ENCODE peak calls at places on chromosomes 3 and 15, in four cellular contexts. V is hepatocyte, N is GM23248, L is Panc1. C is an unnamed sample. For H3K9me3, the result is how much of the 10 kb centered on the place peaks cover.

GRCh38 chr3:24454862-24455261 is 39.8 kb downstream of the THRB start:
- DNase-seq in L (no peak), V (peak), N (peak), C (no peak)

GRCh38 chr15:77557178-77557960 is 75.3 kb downstream of the LINGO1 start:
- DNase-seq in N (no peak), L (no peak), V (no peak), C (no peak)

GRCh38 chr3:123094492-123094891 is 27.7 kb downstream of the PDIA5 start:
- DNase-seq in L (no peak), N (no peak), V (no peak), C (peak)

GRCh38 chr15:67042490-67043181 is 22.8 kb upstream of the SMAD3 start:
- DNase-seq in V (peak), N (no peak), L (no peak), C (no peak)

GRCh38 chr3:50264964-50265485 is 3.9 kb upstream of the SEMA3B start:
- DNase-seq in V (no peak), N (no peak), L (no peak), C (no peak)

GRCh38 chr3:48504051-48504946 is at the start of gene SHISA5:
- DNase-seq in L (no peak), V (peak), N (peak), C (peak)

GRCh38 chr3:125212096-125212508 is 446 bp downstream of the SLC12A8 start:
- DNase-seq in N (no peak), L (no peak), V (peak), C (peak)

GRCh38 chr3:120089089-120089488 is 5.2 kb downstream of the GSK3B start:
- DNase-seq in L (no peak), V (no peak), N (no peak), C (no peak)

GRCh38 chr3:24502690-24503089 is 8.0 kb upstream of the THRB start:
- DNase-seq in L (no peak), V (no peak), N (peak), C (no peak)

GRCh38 chr15:68400066-68400456 is 31.9 kb downstream of the ITGA11 start:
- DNase-seq in L (no peak), N (peak), V (no peak), C (no peak)

GRCh38 chr3:102165367-102165766 is 269.4 kb upstream of the ZPLD1 start:
- DNase-seq in L (no peak), N (peak), V (no peak), C (peak)

GRCh38 chr3:196210673-196211556 is at the start of gene ZDHHC19:
- DNase-seq in N (no peak), L (no peak), V (no peak), C (peak)

GRCh38 chr3:127747751-127748521 is 74.4 kb downstream of the MGLL start:
- DNase-seq in N (peak), V (peak), L (no peak), C (peak)

GRCh38 chr3:134905647-134905935 is 110.5 kb downstream of the EPHB1 start:
- DNase-seq in N (no peak), L (no peak), V (no peak), C (no peak)

GRCh38 chr15:76460871-76461270 is 124.3 kb downstream of the ISL2 start:
- DNase-seq in N (peak), V (no peak), L (no peak), C (no peak)

GRCh38 chr3:62631471-62631870 is 243.7 kb downstream of the CADPS start:
- DNase-seq in N (no peak), L (no peak), V (no peak), C (no peak)

GRCh38 chr15:90557651-90558084 is 27.9 kb downstream of the CRTC3 start:
- DNase-seq in V (peak), N (peak), L (no peak), C (peak)

GRCh38 chr3:172174396-172175253 is 135.2 kb downstream of the FNDC3B start:
- DNase-seq in V (no peak), N (no peak), L (no peak), C (no peak)

GRCh38 chr3:137205394-137206060 is 247.7 kb downstream of the IL20RB start:
- DNase-seq in V (peak), L (no peak), N (peak), C (no peak)

GRCh38 chr15:78640840-78641733 is at the start of gene CHRNB4:
- DNase-seq in V (peak), L (no peak), N (peak), C (peak)

GRCh38 chr3:57654214-57654613 is 38.7 kb downstream of the DENND6A start:
- DNase-seq in N (no peak), V (no peak), L (no peak), C (no peak)

GRCh38 chr3:196208942-196209695 is 2.1 kb downstream of the ZDHHC19 start:
- DNase-seq in L (no peak), N (no peak), V (no peak), C (no peak)

GRCh38 chr3:69896095-69896494 is 103.4 kb upstream of the SAMMSON start:
- DNase-seq in L (no peak), V (no peak), N (no peak), C (no peak)

GRCh38 chr3:47098910-47099309 is 65.0 kb downstream of the SETD2 start:
- DNase-seq in N (peak), V (no peak), L (no peak), C (no peak)

GRCh38 chr3:158722108-158722507 is 10.1 kb downstream of the RARRES1 start:
- DNase-seq in V (no peak), L (no peak), N (no peak), C (no peak)

GRCh38 chr3:48472673-48472922 is 26.1 kb downstream of the ATRIP start:
- DNase-seq in V (no peak), N (no peak), L (no peak), C (no peak)

GRCh38 chr3:133505813-133506212 is 67.7 kb upstream of the CDV3 start:
- DNase-seq in N (no peak), L (no peak), V (no peak), C (no peak)
- H3K4me3 ChIP-seq in N (no peak), L (no peak), V (no peak), C (no peak)

DNA sequence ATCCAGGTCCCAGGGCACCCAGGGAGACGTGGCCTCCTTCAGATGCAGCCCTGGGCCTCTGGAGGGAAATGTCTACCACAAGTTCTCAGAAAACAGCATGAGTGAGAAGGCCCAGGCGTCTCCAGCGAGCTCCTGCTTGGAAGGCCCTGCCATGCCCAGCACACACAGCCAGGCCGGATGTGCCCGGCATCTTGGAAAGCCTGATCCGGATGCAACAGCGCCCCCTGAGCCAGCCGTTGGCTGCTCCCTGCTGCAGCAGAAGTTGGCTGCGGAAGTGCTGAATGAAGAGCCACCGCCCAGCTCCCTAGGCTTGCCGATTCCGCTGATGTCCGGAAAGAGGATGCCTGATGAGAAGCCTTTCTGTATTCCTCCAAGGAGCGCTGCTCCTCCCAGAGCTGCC is 856 bp downstream of the NPAP1 start:
- DNase-seq in L (no peak), V (no peak), N (no peak), C (no peak)
- H3K9me3 ChIP-seq in L (under half), V (under half), N (under half), C (under half)

GRCh38 chr3:111733856-111734255 is 125.2 kb upstream of the PHLDB2 start:
- DNase-seq in N (no peak), L (no peak), V (no peak), C (no peak)
- H3K4me3 ChIP-seq in N (no peak), L (no peak), V (no peak), C (no peak)

GRCh38 chr3:177123820-177124219 is 73.5 kb downstream of the TBL1XR1 start:
- DNase-seq in N (no peak), V (no peak), L (no peak), C (no peak)
- H3K9me3 ChIP-seq in N (under half), V (under half), L (under half), C (under half)

GRCh38 chr15:60477164-60477563 is 1.8 kb downstream of the ICE2 start:
- DNase-seq in N (peak), V (no peak), L (no peak), C (no peak)

GRCh38 chr15:60476713-60477112 is 2.2 kb downstream of the ICE2 start:
- DNase-seq in L (no peak), V (no peak), N (peak), C (peak)

GRCh38 chr15:60469893-60470641 is 8.9 kb downstream of the ICE2 start:
- DNase-seq in L (no peak), N (peak), V (no peak), C (peak)

GRCh38 chr15:60473135-60473534 is 5.8 kb downstream of the ICE2 start:
- DNase-seq in V (no peak), L (no peak), N (no peak), C (no peak)

DNA sequence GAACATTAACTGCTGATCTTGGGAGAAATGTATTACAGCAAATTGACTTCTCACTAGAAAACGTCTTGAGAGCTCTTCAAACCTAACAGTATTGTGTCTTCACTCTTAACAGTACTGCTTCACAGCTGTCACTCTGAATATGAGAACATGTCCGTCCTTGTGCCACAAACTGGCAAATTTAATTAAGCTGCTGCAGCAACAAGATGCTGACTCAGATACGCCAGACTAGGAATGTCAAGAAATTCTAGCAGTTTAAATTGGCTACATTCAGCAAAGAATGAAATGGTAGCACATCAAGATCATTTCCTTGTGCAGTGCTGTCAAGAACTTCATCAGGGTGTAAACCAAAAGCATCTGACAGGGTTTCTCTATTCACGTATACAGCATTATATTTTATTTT is 7.6 kb downstream of the ICE2 start:
- DNase-seq in L (no peak), N (peak), V (no peak), C (no peak)
- H3K4me3 ChIP-seq in L (no peak), N (no peak), V (no peak), C (no peak)